ENCODE peak calls at places on chromosomes 5 and 9, in four cellular contexts. N is WTC11, X is HepG2, L is K562. W is an unnamed sample.

GRCh38 chr5:82404382-82404945 is 126.3 kb upstream of the RPS23 start:
- DNase-seq in N (no peak), X (no peak), L (no peak), W (no peak)

GRCh38 chr9:125146247-125146646 is 2.9 kb upstream of the SCAI start:
- DNase-seq in N (no peak), X (no peak), L (no peak), W (no peak)

GRCh38 chr5:80146036-80146435 is 109.8 kb downstream of the SERINC5 start:
- DNase-seq in N (no peak), X (no peak), L (no peak), W (no peak)

GRCh38 chr5:2721739-2722138 is 29.7 kb downstream of the IRX2 start:
- DNase-seq in N (no peak), X (no peak), L (no peak), W (no peak)

GRCh38 chr5:64838803-64839202 is 70.1 kb downstream of the CWC27 start:
- DNase-seq in N (no peak), X (no peak), L (no peak), W (no peak)

GRCh38 chr9:93952119-93952783 is 2.9 kb downstream of the BARX1 start:
- DNase-seq in N (no peak), X (no peak), L (no peak), W (no peak)

GRCh38 chr9:27150758-27151431 is 41.9 kb downstream of the TEK start:
- DNase-seq in N (no peak), X (no peak), L (no peak), W (no peak)

GRCh38 chr9:112119225-112120045 is 55.7 kb downstream of the SUSD1 start:
- DNase-seq in N (no peak), X (peak), L (no peak), W (no peak)

GRCh38 chr5:67147768-67148167 is 48.8 kb downstream of the CD180 start:
- DNase-seq in N (no peak), X (peak), L (no peak), W (no peak)

GRCh38 chr5:135990518-135991240 is 35.9 kb upstream of the LECT2 start:
- DNase-seq in N (no peak), X (no peak), L (no peak), W (no peak)

GRCh38 chr9:25716220-25716872 is 38.1 kb upstream of the TUSC1 start:
- DNase-seq in N (peak), X (peak), L (no peak), W (peak)

GRCh38 chr5:116395178-116395577 is 179.4 kb downstream of the SEMA6A start:
- DNase-seq in N (no peak), X (no peak), L (no peak), W (no peak)

GRCh38 chr9:79663878-79664277 is 92.1 kb downstream of the TLE4 start:
- DNase-seq in N (no peak), X (no peak), L (no peak), W (peak)

GRCh38 chr9:78871452-78872331 is 574.8 kb downstream of the PSAT1 start:
- DNase-seq in N (no peak), X (no peak), L (no peak), W (no peak)

GRCh38 chr9:86637515-86637914 is 283.3 kb upstream of the TUT7 start:
- DNase-seq in N (peak), X (no peak), L (peak), W (peak)

GRCh38 chr9:97847474-97848236 is 5.4 kb upstream of the FOXE1 start:
- DNase-seq in N (no peak), X (no peak), L (no peak), W (no peak)

GRCh38 chr9:136443087-136443486 is 3.4 kb upstream of the INPP5E start:
- DNase-seq in N (no peak), X (no peak), L (no peak), W (no peak)

GRCh38 chr5:24477958-24478357 is 166.8 kb downstream of the CDH10 start:
- DNase-seq in N (no peak), X (no peak), L (no peak), W (no peak)

GRCh38 chr5:158785397-158785796 is 314.3 kb downstream of the EBF1 start:
- DNase-seq in N (no peak), X (no peak), L (no peak), W (no peak)

GRCh38 chr9:35342221-35342620 is 147.7 kb upstream of the RUSC2 start:
- DNase-seq in N (no peak), X (no peak), L (no peak), W (no peak)

GRCh38 chr9:81052846-81053245 is 636.5 kb downstream of the TLE1 start:
- DNase-seq in N (no peak), X (no peak), L (no peak), W (no peak)

GRCh38 chr5:54457094-54457531 is 1.6 kb downstream of the HSPB3 start:
- DNase-seq in N (no peak), X (peak), L (peak), W (no peak)

GRCh38 chr9:113720495-113720894 is 155.6 kb upstream of the ZNF618 start:
- DNase-seq in N (no peak), X (no peak), L (no peak), W (no peak)

GRCh38 chr9:129828969-129829368 is 5.0 kb upstream of the TOR1A start:
- DNase-seq in N (no peak), X (no peak), L (no peak), W (no peak)

GRCh38 chr5:35698057-35698808 is 80.6 kb downstream of the SPEF2 start:
- DNase-seq in N (no peak), X (no peak), L (no peak), W (no peak)

GRCh38 chr5:122192883-122193496 is 63.6 kb downstream of the ZNF474 start:
- DNase-seq in N (no peak), X (peak), L (peak), W (peak)

GRCh38 chr5:52017567-52017966 is 634.3 kb downstream of the ISL1 start:
- DNase-seq in N (no peak), X (no peak), L (no peak), W (no peak)

GRCh38 chr9:114953917-114954316 is 23.5 kb upstream of the TNFSF8 start:
- DNase-seq in N (no peak), X (no peak), L (no peak), W (no peak)

DNA sequence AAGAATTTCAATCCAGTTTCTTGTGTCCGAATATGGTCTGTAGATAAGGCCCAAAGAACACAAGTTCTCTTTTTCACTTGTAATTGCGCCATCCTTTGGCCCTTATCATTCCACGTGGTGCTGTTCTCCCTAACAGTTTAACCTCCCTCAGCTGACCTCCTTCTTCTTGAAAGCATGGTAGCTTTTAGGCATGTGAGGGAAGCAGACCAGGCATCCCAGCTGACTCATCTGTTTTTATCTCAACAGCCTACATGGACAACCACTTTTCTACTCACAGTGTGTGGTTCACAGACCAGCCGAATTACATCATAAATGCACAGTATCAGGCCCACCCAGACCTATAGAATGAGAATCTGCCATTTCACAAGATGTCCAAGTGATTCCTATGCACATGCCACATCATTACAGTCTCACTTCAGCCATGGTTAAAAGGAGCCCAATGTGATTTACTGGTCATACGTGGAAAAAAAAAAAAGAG is 26.9 kb upstream of the PLIN2 start:
- DNase-seq in N (no peak), X (peak), L (peak), W (no peak)
- TF ChIP-seq ELF4 in N (no peak), X (no peak), L (no peak), W (no peak)

GRCh38 chr9:76245518-76245917 is 148.7 kb downstream of the RFK start:
- DNase-seq in N (no peak), X (no peak), L (no peak), W (no peak)
- TF ChIP-seq ELF4 in N (no peak), X (no peak), L (no peak), W (no peak)

GRCh38 chr9:69130456-69131441 is 43.3 kb upstream of the TJP2 start:
- DNase-seq in N (no peak), X (no peak), L (peak), W (no peak)
- TF ChIP-seq ELF4 in N (no peak), X (no peak), L (no peak), W (no peak)

GRCh38 chr5:154129868-154130267 is 60.7 kb upstream of the GALNT10 start:
- DNase-seq in N (no peak), X (no peak), L (no peak), W (no peak)
- TF ChIP-seq ELF4 in N (no peak), X (no peak), L (no peak), W (no peak)

GRCh38 chr5:83472213-83472507 is 616 bp downstream of the VCAN start:
- DNase-seq in N (no peak), X (no peak), L (no peak), W (no peak)

GRCh38 chr5:83473344-83474169 is 2.0 kb downstream of the VCAN start:
- DNase-seq in N (peak), X (no peak), L (peak), W (peak)

GRCh38 chr5:83474170-83474796 is 2.7 kb downstream of the VCAN start:
- DNase-seq in N (peak), X (peak), L (peak), W (peak)

GRCh38 chr5:83471405-83472212 is at the start of gene VCAN:
- DNase-seq in N (peak), X (no peak), L (no peak), W (peak)

GRCh38 chr5:83472508-83473343 is 1.2 kb downstream of the VCAN start:
- DNase-seq in N (peak), X (no peak), L (peak), W (peak)
- TF ChIP-seq ELF4 in N (no peak), X (no peak), L (no peak), W (no peak)

GRCh38 chr9:22863736-22864135 is 417.1 kb downstream of the DMRTA1 start:
- DNase-seq in N (no peak), X (no peak), L (no peak), W (no peak)
- TF ChIP-seq ELF4 in N (no peak), X (no peak), L (no peak), W (no peak)

DNA sequence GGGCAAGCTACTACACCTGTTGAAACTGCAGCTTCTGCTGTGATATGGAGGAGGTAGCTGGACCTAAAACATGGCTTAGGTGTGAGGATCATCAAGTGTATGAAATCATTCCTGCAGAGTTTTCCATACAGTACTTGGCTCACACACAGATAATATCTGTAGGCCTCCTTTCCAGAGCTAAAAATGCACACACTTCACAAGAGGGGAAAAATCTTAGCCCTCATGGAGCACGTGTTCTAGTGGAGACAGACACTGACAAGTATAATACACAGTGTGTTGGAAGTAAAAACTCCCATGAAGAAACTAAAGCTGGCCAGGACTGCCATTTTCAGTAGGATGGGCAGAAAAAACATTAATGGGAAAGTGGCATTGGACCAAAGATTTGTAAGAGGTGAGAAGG is 216.7 kb downstream of the CTNND2 start:
- DNase-seq in N (no peak), X (no peak), L (no peak), W (no peak)
- TF ChIP-seq ELF4 in N (no peak), X (no peak), L (no peak), W (no peak)

GRCh38 chr5:72180925-72181324 is 73.7 kb downstream of the MAP1B start:
- DNase-seq in N (no peak), X (no peak), L (no peak), W (no peak)

GRCh38 chr5:72183231-72183630 is 76.0 kb downstream of the MAP1B start:
- DNase-seq in N (no peak), X (no peak), L (no peak), W (no peak)

GRCh38 chr5:72178910-72179815 is 71.9 kb downstream of the MAP1B start:
- DNase-seq in N (peak), X (no peak), L (no peak), W (no peak)

GRCh38 chr5:72177538-72177937 is 70.3 kb downstream of the MAP1B start:
- DNase-seq in N (no peak), X (no peak), L (no peak), W (no peak)

DNA sequence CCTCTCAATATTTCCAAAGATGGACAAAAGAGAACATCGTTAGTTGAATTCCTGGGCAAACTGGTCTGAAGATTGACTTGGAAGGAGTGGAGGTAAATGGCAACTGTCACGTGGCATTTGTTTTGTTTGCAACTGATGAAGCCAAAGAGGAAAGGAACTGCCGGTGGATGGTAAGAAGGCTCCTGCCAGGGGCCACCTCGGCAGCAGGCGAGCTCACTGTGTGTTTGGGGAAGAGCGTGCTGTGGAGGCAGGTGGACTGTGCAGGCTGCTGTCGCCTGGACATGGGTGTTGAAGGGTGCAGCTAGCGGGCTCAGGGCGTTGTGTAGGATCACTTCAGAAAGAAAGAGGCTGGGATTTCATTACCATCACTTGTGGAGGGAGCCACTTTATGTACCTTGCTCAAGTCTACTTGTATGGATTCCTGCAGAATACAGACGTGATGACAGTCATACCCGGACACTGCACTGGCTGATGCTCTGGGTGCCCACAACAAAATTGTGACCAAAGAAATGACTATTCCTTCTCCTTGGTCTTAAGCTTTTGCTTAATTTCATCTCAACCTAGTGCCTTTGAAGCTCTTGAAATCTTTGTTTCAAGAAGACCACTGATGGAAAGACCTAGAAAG is 72.7 kb downstream of the MAP1B start:
- DNase-seq in N (no peak), X (no peak), L (no peak), W (no peak)
- TF ChIP-seq ELF4 in N (no peak), X (no peak), L (no peak), W (no peak)

GRCh38 chr9:91332476-91333231 is 29.1 kb downstream of the AUH start:
- DNase-seq in N (no peak), X (no peak), L (no peak), W (no peak)
- TF ChIP-seq ELF4 in N (no peak), X (no peak), L (no peak), W (no peak)

DNA sequence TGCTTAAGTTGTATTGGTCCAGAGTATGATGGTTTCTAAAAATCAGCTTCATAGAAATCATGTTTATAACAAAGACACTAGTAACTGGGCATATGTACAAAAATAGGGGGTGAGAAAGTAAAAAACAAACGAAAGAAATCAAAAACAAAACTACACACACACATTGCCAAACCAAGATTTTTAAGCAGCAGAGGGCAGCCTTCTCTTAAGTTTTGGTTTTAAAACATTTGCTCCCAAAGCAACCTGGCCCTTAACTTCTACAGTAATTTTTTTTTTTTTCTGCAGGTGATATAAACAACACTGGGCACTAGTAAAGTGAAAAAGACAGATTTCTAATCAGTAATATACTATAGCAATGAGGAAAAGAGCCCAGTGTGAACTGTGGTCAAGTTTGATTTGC is 13.5 kb upstream of the GAPT start:
- DNase-seq in N (no peak), X (no peak), L (no peak), W (no peak)
- TF ChIP-seq ELF4 in N (no peak), X (no peak), L (no peak), W (no peak)

W was measured in HEK293T.